ENCODE peak calls at places on chromosome 1, in six cellular contexts. O is psoas muscle, B is neuronal stem cell, L is heart right ventricle, A is breast epithelium, U is PC-9. I is an unnamed sample. For H3K27me3, the result is how much of the 10 kb centered on the place peaks cover.

GRCh38 chr1:35555601-35556477 is 1.4 kb downstream of the KIAA0319L start:
- DNase-seq in O (no peak), B (no peak), L (no peak), A (no peak), U (no peak), I (no peak)

GRCh38 chr1:33269621-33270020 is 13.3 kb downstream of the ZNF362 start:
- DNase-seq in O (no peak), B (no peak), L (no peak), A (no peak), U (no peak), I (no peak)

GRCh38 chr1:1926346-1926811 is 7.3 kb upstream of the TMEM52 start:
- DNase-seq in O (no peak), B (no peak), L (no peak), A (no peak), U (no peak), I (no peak)

GRCh38 chr1:220113136-220113695 is 19.3 kb downstream of the IARS2 start:
- DNase-seq in O (no peak), B (no peak), L (no peak), A (no peak), U (no peak), I (no peak)

GRCh38 chr1:153957744-153958110 is 685 bp downstream of the CRTC2 start:
- DNase-seq in O (no peak), B (no peak), L (no peak), A (no peak), U (no peak), I (no peak)

GRCh38 chr1:173758980-173759379 is 44.2 kb downstream of the KLHL20 start:
- DNase-seq in O (no peak), B (no peak), L (no peak), A (no peak), U (no peak), I (no peak)

GRCh38 chr1:43273708-43274107 is 3.9 kb downstream of the TMEM125 start:
- DNase-seq in O (no peak), B (no peak), L (no peak), A (no peak), U (no peak), I (no peak)

GRCh38 chr1:113579256-113580018 is 179.8 kb downstream of the PHTF1 start:
- DNase-seq in O (no peak), B (no peak), L (no peak), A (no peak), U (no peak), I (no peak)

GRCh38 chr1:200392625-200393185 is 17.1 kb downstream of the ZNF281 start:
- DNase-seq in O (no peak), B (no peak), L (no peak), A (no peak), U (no peak), I (no peak)

GRCh38 chr1:23344987-23345472 is 946 bp upstream of the HNRNPR start:
- DNase-seq in O (no peak), B (no peak), L (no peak), A (no peak), U (no peak), I (no peak)

GRCh38 chr1:153233448-153233847 is 16.1 kb downstream of the PRR9 start:
- DNase-seq in O (no peak), B (no peak), L (no peak), A (no peak), U (no peak), I (no peak)

GRCh38 chr1:110674337-110675059 is at the start of gene KCNA3:
- DNase-seq in O (peak), B (peak), L (peak), A (no peak), U (no peak), I (peak)

GRCh38 chr1:155175927-155176371 is 2.3 kb downstream of the TRIM46 start:
- DNase-seq in O (no peak), B (no peak), L (no peak), A (no peak), U (no peak), I (no peak)

GRCh38 chr1:8873506-8874229 is 4.8 kb downstream of the ENO1 start:
- DNase-seq in O (peak), B (no peak), L (peak), A (peak), U (peak), I (peak)

GRCh38 chr1:164707868-164708331 is 148.9 kb downstream of the PBX1 start:
- DNase-seq in O (peak), B (no peak), L (no peak), A (no peak), U (peak), I (no peak)

GRCh38 chr1:175033931-175034330 is 10.7 kb upstream of the MRPS14 start:
- DNase-seq in O (no peak), B (no peak), L (no peak), A (no peak), U (no peak), I (no peak)

GRCh38 chr1:109864960-109865611 is 45.6 kb upstream of the CSF1 start:
- DNase-seq in O (no peak), B (no peak), L (no peak), A (peak), U (no peak), I (no peak)

GRCh38 chr1:172299515-172299914 is 121.0 kb upstream of the C1orf105 start:
- DNase-seq in O (no peak), B (no peak), L (no peak), A (no peak), U (no peak), I (no peak)

GRCh38 chr1:20437640-20438039 is 48.4 kb downstream of the CAMK2N1 start:
- DNase-seq in O (no peak), B (no peak), L (no peak), A (no peak), U (no peak), I (no peak)

GRCh38 chr1:114728553-114728952 is 12.0 kb upstream of the NRAS start:
- DNase-seq in O (no peak), B (no peak), L (no peak), A (no peak), U (no peak), I (no peak)

GRCh38 chr1:171716620-171717019 is 25.2 kb downstream of the VAMP4 start:
- DNase-seq in O (no peak), B (no peak), L (no peak), A (no peak), U (no peak), I (no peak)

GRCh38 chr1:16409536-16410152 is 27.6 kb downstream of the SPATA21 start:
- DNase-seq in O (no peak), B (no peak), L (no peak), A (no peak), U (no peak), I (no peak)

GRCh38 chr1:197850042-197850441 is 52.4 kb upstream of the C1orf53 start:
- DNase-seq in O (no peak), B (no peak), L (no peak), A (no peak), U (no peak), I (no peak)

GRCh38 chr1:169869426-169869825 is 24.3 kb downstream of the SCYL3 start:
- DNase-seq in O (no peak), B (no peak), L (no peak), A (no peak), U (no peak), I (no peak)

GRCh38 chr1:53121319-53122172 is 20.9 kb downstream of the SLC1A7 start:
- DNase-seq in O (peak), B (no peak), L (peak), A (peak), U (no peak), I (peak)

GRCh38 chr1:51639694-51640093 is 22.8 kb downstream of the OSBPL9 start:
- DNase-seq in O (no peak), B (no peak), L (no peak), A (no peak), U (no peak), I (no peak)

GRCh38 chr1:90616395-90616794 is 100.7 kb downstream of the BARHL2 start:
- DNase-seq in O (no peak), B (no peak), L (no peak), A (no peak), U (no peak), I (no peak)

GRCh38 chr1:180571832-180572636 is 13.3 kb downstream of the OVAAL start:
- DNase-seq in O (no peak), B (no peak), L (no peak), A (no peak), U (no peak), I (no peak)

GRCh38 chr1:187517508-187517907 is 688.8 kb downstream of the PLA2G4A start:
- DNase-seq in O (no peak), B (no peak), L (no peak), A (no peak), U (no peak), I (no peak)

GRCh38 chr1:165580931-165581871 is 37.4 kb downstream of the LRRC52 start:
- DNase-seq in O (no peak), B (no peak), L (no peak), A (no peak), U (no peak), I (no peak)

GRCh38 chr1:115453666-115454065 is 115.6 kb upstream of the NGF start:
- DNase-seq in O (no peak), B (no peak), L (no peak), A (no peak), U (no peak), I (no peak)

GRCh38 chr1:55714230-55714629 is 499.1 kb upstream of the USP24 start:
- DNase-seq in O (no peak), B (no peak), L (no peak), A (no peak), U (no peak), I (no peak)

GRCh38 chr1:20322825-20323612 is 32.3 kb downstream of the VWA5B1 start:
- DNase-seq in O (no peak), B (no peak), L (no peak), A (no peak), U (no peak), I (no peak)

DNA sequence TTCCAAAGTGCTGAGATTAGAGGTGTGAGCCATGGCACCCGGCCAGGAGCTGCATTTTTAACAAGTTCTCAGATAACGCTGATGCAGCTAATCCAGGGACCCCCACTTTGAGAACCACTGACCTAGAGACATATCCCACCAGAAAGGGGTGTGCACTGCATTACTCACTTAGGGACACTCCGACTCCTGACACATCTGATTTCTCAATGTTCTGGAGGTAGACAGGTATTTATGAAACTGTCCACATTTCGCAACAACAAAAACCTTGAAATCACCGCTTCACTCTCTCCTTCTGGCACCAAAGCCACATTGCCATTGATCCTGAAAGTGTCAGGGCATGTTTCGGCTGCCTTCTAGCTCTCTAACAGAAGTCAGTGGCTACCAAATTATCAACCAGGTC is 23.2 kb upstream of the CAMTA1 start:
- DNase-seq in O (no peak), B (no peak), L (no peak), A (no peak), U (no peak), I (no peak)
- H3K27ac ChIP-seq in O (no peak), B (no peak), L (no peak), A (no peak), U (no peak), I (no peak)

DNA sequence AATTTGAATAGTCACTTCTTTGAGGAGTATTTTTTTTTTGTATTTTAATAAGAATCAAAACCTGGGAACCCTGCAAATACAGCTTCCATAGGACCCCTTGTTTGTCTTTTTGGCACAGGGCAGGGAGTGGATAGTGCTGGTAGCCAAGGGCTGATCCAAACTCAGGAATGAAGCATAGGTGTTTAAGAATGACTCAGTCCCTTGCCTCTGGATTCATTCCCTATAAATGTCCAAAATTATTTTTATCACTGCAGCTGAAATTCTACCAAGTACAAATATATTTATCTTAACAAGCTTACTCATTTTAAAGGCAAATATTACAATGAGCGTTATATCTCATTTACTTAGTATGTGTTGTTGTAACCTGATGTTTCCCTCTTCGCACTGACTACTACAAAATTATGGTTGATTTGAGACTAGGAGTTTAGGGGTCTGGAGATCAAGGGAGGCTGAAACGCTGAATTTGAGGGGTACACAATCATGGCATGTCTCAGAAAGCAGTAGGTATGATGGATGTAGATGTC is 278.6 kb upstream of the LYPLAL1 start:
- DNase-seq in O (no peak), B (no peak), L (no peak), A (no peak), U (no peak), I (no peak)
- H3K27me3 ChIP-seq in O (under half), B (under half), L (under half), A (under half), U (under half), I (under half)

GRCh38 chr1:206672844-206673758 is 11.6 kb upstream of the MAPKAPK2 start:
- DNase-seq in O (no peak), B (no peak), L (no peak), A (no peak), U (no peak), I (no peak)
- H3K27ac ChIP-seq in O (peak), B (no peak), L (peak), A (peak), U (no peak), I (peak)

GRCh38 chr1:5232537-5232936 is 578.1 kb downstream of the AJAP1 start:
- DNase-seq in O (no peak), B (no peak), L (no peak), A (no peak), U (no peak), I (no peak)
- H3K27me3 ChIP-seq in O (under half), B (under half), L (under half), A (half or more), U (under half), I (half or more)

DNA sequence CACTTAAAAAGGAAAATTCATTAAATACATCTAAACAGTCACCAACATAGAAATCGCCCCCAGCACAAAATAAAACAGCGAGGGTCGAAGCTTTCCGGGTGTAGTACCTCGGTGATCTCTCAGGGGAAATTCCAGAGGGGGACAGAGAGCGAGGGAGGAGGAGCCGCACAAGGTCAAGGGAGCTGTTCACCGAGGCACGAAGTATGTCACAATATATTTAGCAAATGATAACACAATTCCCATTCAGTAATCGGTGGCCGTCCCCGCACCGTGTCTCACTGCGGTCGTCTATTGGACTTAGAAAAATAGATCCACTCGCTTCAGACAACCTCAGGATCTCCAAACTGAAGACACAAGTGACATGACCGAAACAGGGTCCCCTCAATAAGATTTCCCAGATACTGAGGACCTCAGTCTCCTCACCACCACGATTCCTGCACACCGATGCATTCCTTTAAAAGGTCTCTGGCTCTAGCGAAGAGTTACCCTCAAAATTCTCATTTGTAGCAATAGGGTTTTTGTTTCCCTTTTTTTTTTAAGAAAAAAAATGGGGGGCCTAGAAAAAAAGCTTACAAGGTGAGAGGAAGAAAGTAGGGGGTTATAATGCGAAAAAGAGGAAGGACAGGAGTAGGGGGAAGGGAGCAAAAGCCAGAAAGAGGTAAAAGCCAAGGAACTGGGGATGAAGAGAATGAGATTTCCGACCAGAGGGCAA is 1.1 kb downstream of the LPGAT1 start:
- DNase-seq in O (peak), B (peak), L (peak), A (no peak), U (no peak), I (peak)
- H3K27ac ChIP-seq in O (peak), B (no peak), L (peak), A (peak), U (no peak), I (peak)

DNA sequence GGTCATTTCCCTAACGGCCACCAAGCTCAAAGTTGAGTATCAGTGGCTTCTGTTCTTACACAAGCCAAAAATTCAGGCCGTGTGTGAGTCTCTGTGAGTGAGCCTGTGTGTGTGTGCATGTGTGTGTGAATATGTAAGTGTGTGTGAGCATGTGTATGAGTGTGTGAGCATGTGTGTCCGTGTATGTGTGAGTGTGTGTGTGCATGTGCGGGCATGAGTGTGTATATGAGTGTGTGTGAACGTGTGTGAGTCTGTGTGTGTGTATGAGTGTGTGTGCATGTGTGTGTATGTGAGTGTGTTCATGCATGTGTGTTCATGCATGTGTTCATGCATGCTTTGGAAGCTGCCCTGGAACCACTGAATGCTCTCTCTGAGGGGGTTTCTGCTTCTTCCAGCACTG is 105.7 kb downstream of the AJAP1 start:
- DNase-seq in O (no peak), B (no peak), L (no peak), A (no peak), U (no peak), I (no peak)
- H3K27me3 ChIP-seq in O (under half), B (under half), L (under half), A (under half), U (under half), I (half or more)

GRCh38 chr1:198880818-198881597 is 242.2 kb downstream of the PTPRC start:
- DNase-seq in O (no peak), B (no peak), L (no peak), A (no peak), U (peak), I (no peak)
- H3K27ac ChIP-seq in O (no peak), B (no peak), L (no peak), A (no peak), U (peak), I (no peak)

GRCh38 chr1:44405041-44405803 is at the start of gene RNF220:
- DNase-seq in O (peak), B (peak), L (peak), A (no peak), U (peak), I (peak)
- H3K27me3 ChIP-seq in O (under half), B (under half), L (under half), A (half or more), U (under half), I (half or more)

GRCh38 chr1:244053831-244054230 is 2.7 kb downstream of the ZBTB18 start:
- DNase-seq in O (no peak), B (no peak), L (no peak), A (no peak), U (no peak), I (no peak)

GRCh38 chr1:244050835-244051444 is at the start of gene ZBTB18:
- DNase-seq in O (no peak), B (no peak), L (no peak), A (no peak), U (no peak), I (peak)

GRCh38 chr1:244052728-244053312 is 1.7 kb downstream of the ZBTB18 start:
- DNase-seq in O (no peak), B (no peak), L (no peak), A (no peak), U (no peak), I (no peak)

GRCh38 chr1:244049969-244050834 is 881 bp upstream of the ZBTB18 start:
- DNase-seq in O (no peak), B (no peak), L (no peak), A (no peak), U (no peak), I (no peak)

DNA sequence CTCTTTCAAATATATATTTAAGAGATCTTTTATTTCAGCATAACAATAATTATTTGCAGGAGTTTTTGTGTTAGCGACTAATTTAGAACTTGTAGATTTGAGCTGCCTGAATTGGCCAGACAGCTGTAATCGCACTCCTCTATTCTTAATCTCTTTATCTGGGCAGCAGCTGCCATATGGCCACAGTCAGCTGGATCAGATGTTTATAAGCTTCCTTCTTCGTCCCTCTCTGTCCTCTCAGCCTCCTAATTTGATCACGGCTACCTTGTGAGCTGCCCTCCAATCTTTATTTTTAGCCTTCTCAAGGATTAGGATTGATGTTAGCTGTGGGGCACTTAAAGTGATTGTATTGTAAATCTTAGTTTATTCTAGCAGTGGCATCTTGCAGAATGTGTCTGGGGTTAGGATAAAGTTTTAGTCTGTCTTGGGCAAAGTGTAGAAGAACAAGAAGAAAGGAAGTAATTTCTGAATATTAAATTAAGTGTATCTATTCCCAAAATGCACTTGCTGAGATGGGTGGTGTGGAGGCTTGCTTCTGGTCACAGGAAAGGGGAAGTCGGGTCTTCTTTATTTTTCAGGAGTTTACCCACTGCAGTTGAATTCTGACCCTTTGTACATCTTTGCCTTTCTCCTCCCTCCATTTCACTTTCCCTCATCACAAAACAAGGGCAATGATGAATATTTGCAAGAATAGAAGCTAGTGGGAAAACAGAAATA is 1.1 kb downstream of the ZBTB18 start:
- DNase-seq in O (no peak), B (no peak), L (no peak), A (no peak), U (no peak), I (no peak)
- H3K27ac ChIP-seq in O (peak), B (no peak), L (peak), A (no peak), U (no peak), I (peak)

GRCh38 chr1:63958556-63958955 is 184.7 kb downstream of the ROR1 start:
- DNase-seq in O (no peak), B (no peak), L (no peak), A (no peak), U (no peak), I (no peak)
- H3K27me3 ChIP-seq in O (under half), B (under half), L (under half), A (under half), U (under half), I (under half)

I was measured in left ventricle myocardium inferior.